ENCODE peak calls at places on chromosomes 4 and X, in four cellular contexts. J is CD8-positive, alpha-beta memory T cell; Y is iPS DF 6.9; E is left ventricle myocardium inferior. D is an unnamed sample.

GRCh38 chr4:10115657-10116624 is 658 bp downstream of the WDR1 start:
- DNase-seq in Y (no peak), J (peak; percentile 64), E (no peak), D (peak; percentile 84)

GRCh38 chrX:80335062-80335830 is 85.0 kb upstream of the TENT5D start:
- DNase-seq in J (no peak), Y (peak; percentile 13), E (peak; percentile 26), D (peak; percentile 55)

GRCh38 chr4:2694691-2695090 is 61.4 kb downstream of the TNIP2 start:
- DNase-seq in Y (no peak), E (no peak), J (no peak), D (no peak)

GRCh38 chrX:46573896-46574336 is 351 bp downstream of the CHST7 start:
- DNase-seq in E (peak; percentile 44), J (peak; percentile 59), Y (no peak), D (peak; percentile 37)

GRCh38 chrX:30874851-30875250 is 14.2 kb downstream of the TAB3 start:
- DNase-seq in Y (no peak), E (no peak), J (no peak), D (no peak)

GRCh38 chr4:113145519-113146291 is 96.3 kb downstream of the ANK2 start:
- DNase-seq in J (no peak), E (peak; percentile 24), Y (peak; percentile 5), D (peak; percentile 15)

GRCh38 chrX:148311544-148311943 is 188.9 kb upstream of the AFF2 start:
- DNase-seq in E (no peak), Y (no peak), J (no peak), D (no peak)

GRCh38 chr4:121950680-121951569 is 935 bp downstream of the TRPC3 start:
- DNase-seq in Y (no peak), J (peak; percentile 7), E (no peak), D (peak; percentile 15)

GRCh38 chrX:126137899-126138298 is 28.2 kb downstream of the DCAF12L2 start:
- DNase-seq in E (no peak), J (no peak), Y (peak; percentile 5), D (no peak)

GRCh38 chr4:160414516-160414915 is 1311.6 kb downstream of the RAPGEF2 start:
- DNase-seq in J (no peak), E (no peak), Y (no peak), D (no peak)

GRCh38 chr4:87896020-87896621 is 63.4 kb downstream of the MEPE start:
- DNase-seq in E (no peak), J (no peak), Y (no peak), D (no peak)

GRCh38 chr4:38106886-38107514 is 146.8 kb downstream of the PTTG2 start:
- DNase-seq in J (no peak), Y (no peak), E (no peak), D (no peak)

GRCh38 chrX:138917781-138918180 is 206.3 kb upstream of the FGF13 start:
- DNase-seq in J (no peak), Y (no peak), E (no peak), D (no peak)

GRCh38 chrX:40007746-40008705 is 89.7 kb downstream of the BCOR start:
- DNase-seq in Y (no peak), E (no peak), J (no peak), D (no peak)

GRCh38 chrX:40010550-40011364 is 87.0 kb downstream of the BCOR start:
- DNase-seq in Y (no peak), E (no peak), J (no peak), D (no peak)

GRCh38 chrX:40009890-40010289 is 87.9 kb downstream of the BCOR start:
- DNase-seq in Y (no peak), E (no peak), J (no peak), D (no peak)

GRCh38 chrX:40009462-40009851 is 88.3 kb downstream of the BCOR start:
- DNase-seq in E (peak; percentile 15), Y (no peak), J (no peak), D (no peak)

GRCh38 chrX:40008841-40009461 is 88.8 kb downstream of the BCOR start:
- DNase-seq in Y (no peak), E (peak; percentile 64), J (no peak), D (no peak)
- H3K4me1 ChIP-seq in Y (peaks cover 4% of the 10 kb centered on the region), E (peaks cover 41% of the 10 kb centered on the region), J (peaks cover 10% of the 10 kb centered on the region), D (no peaks in the 10 kb centered on the region)

DNA sequence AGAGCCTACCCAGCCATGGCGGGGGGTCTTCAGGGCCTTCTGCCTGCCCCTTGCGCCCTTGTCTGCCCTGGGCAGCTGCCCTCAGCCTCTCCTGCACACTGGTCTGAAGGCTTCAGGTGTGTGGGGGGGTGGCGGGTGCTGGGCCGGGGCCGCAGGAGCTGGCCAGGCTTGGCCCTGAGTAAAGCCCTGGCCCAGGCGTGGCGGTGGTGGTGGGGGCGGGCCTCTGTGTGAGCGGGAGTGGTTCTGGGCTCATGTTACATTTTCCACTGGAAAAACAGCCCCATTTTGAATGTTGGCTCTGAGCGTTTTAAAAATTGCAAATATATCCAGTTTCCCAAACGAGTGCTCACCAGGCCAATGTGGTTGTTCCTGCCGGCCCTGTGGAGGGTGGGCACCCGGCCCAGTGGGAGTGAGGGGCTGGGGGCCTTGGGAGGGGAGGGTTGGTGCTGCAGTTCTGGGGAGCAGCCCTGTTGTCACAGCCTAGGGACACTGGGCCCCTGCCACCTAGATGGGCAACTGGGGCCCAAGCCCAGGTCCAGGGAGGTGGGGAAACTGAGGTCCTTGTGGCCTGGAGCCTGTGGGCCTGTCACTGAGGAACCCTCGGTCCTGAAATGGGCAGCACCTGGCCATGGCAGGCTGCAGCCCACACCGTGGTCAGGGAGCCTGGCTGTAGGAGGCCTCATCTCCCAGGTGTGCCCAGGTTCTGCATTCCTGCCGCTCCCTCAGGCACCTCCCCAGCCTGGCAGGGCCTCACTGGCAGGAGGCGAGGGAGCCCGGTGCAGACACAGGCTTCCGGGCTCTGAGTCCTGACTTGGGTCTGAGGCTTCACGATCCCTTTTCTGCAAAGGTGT is 28.3 kb downstream of the FGFRL1 start:
- DNase-seq in E (no peak), J (no peak), Y (no peak), D (no peak)
- H3K4me1 ChIP-seq in E (peaks cover 23% of the 10 kb centered on the region), J (no peaks in the 10 kb centered on the region), Y (peaks cover 12% of the 10 kb centered on the region), D (no peaks in the 10 kb centered on the region)

DNA sequence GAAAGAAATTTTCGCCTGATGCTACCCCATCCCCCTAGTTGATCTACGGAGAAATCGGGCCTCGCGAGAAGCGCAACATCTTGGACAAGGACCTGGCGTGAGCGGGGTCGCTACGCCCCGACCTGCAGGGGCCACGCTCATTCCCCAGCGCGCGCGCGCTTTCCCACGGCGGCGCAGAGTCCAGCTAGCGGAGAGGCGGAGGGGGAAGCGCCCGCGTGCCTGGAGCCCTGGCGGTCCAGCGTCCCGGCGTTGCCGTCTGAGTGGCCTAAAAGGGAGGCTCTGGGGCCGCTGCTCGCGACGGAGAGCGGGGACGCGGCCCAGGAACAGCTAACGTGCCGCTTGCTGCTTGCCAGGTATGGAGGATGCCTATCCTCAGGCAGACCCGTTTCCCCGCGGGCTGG is 6.0 kb upstream of the SOX3 start:
- DNase-seq in Y (no peak), E (no peak), J (no peak), D (no peak)
- H3K4me1 ChIP-seq in Y (no peaks in the 10 kb centered on the region), E (peaks cover 5% of the 10 kb centered on the region), J (no peaks in the 10 kb centered on the region), D (no peaks in the 10 kb centered on the region)

DNA sequence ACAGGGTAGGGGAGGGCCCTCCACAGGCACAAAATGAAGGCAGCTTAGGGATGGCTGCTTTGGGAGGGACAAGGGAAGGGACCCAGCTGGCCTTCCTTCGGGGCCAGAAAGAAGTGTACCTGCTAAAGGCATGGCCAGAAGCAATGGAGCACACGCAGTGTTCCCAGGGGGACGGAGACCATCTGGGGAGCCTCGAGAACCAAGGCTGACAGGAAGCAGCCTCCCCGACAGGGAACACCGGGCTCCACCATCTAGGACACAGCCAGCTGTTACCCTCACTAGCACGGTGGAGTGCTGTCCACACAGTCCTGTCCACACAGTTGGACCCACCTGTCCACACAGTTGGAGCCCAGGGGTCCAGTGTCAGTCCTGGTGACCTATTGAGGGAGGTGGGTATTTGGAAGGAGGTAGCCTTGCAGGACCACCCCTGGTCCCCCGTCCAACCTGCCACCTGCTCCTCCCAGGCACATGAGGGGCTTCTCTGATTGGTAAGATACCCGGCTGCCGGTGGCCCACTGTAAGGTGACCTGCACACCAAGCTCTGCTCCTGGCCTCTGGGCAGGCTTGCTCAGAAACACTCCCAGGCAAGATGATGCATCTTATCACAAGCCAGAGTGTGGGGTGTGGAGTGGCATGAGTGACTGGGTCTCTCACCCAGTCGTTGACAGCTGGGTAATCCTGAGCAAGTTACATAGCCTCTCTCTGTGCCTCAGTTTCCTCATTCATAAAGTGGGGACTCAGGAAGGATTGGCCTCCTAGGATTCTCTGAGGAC is 20.5 kb upstream of the AFAP1 start:
- DNase-seq in E (no peak), J (no peak), Y (no peak), D (no peak)
- H3K4me1 ChIP-seq in E (peaks cover 17% of the 10 kb centered on the region), J (peaks cover 28% of the 10 kb centered on the region), Y (peaks cover 3% of the 10 kb centered on the region), D (peaks cover 2% of the 10 kb centered on the region)

DNA sequence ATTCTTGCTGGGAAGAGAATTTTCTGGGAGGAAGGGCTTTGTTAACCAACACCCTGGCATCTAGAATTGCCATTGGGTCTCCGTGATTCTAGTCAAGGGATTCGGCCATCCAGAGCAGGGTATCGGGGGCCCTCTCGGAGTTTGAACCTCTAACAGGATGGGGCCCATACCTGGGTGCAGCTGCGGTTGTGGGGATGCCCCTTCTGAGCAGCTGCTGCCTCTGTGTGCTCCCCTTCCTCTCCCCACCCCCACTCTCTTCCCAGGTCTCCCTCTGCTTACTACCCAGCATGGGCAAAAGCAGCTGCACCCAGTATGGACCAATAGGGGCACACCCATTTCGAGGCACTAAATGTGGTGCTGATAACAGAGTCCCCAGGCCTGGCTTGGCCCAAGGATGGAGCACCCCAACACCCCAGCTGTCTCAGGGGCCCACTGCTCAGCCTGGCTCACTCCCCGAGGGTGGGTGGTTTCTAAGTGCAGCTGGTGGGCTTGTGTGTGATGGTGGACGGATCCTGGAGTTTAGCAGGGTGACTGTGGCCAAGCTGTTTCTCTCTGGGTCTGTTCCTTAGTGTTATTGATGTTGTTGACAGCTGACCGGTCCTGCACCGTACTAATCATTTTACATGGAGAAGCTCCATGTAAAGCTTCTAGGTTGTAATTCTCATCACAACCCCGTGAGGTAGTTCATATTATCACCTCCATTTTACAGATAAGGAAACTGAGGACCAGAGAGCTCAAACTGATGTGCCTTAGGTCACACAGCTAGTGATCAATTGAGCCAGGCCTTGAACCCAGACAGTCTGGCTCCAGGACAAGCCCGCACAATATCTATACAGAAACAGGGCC is 13.2 kb upstream of the KIAA0232 start:
- DNase-seq in J (no peak), E (no peak), Y (no peak), D (no peak)
- H3K4me1 ChIP-seq in J (peaks cover 17% of the 10 kb centered on the region), E (peaks cover 60% of the 10 kb centered on the region), Y (no peaks in the 10 kb centered on the region), D (no peaks in the 10 kb centered on the region)

DNA sequence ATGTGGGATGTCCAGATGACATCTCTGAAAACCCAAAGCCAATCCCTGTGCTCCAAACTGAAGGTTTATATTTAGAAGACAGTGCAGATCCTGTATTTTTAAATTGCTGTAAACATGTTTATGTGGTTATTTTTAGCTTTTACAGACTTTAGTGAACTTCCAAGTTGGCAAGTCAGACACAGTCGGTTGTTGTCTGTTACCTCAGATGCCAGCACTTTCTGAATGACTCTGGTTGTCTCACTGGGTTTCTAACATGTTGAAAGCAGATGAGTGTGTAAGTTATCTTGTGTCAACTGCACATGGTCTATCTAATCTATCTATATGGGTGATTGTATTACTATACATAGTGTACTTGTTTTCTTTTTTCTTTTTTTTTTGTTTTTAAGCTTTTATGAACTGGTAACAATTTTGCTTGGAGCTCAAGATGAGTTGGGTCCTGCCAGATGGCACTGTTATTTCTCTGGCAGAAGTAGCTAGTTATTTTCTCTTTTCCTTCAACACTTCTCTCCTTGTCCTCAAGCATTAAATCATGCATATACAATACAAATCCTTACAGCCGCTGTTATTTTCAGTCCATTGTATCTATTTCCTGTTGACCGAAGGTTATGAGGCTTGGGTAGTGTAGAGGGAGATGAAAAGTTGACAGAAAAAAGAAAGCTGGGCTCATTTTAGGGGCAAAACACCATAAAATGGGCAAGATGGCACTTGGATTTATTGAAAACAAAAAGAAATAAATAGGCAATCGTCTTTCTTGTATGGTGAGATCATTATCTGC is 66.3 kb downstream of the GAB1 start:
- DNase-seq in Y (no peak), E (no peak), J (no peak), D (no peak)
- H3K4me1 ChIP-seq in Y (no peaks in the 10 kb centered on the region), E (peaks cover 100% of the 10 kb centered on the region), J (peaks cover 3% of the 10 kb centered on the region), D (peaks cover 24% of the 10 kb centered on the region)